ENCODE peak calls at places on chromosomes 16 and 17, in six cellular contexts. X is prostate gland, Y is psoas muscle, T is ascending aorta, Q is fibroblast of pulmonary artery, F is MM.1S. B is an unnamed sample.

GRCh38 chr16:85978976-85979375 is 80.0 kb downstream of the IRF8 start:
- DNase-seq in X (no peak), F (no peak), T (no peak), Y (no peak), Q (no peak), B (no peak)

GRCh38 chr17:9670596-9670995 is 25.3 kb downstream of the USP43 start:
- DNase-seq in T (no peak), F (no peak), X (no peak), Q (no peak), Y (no peak), B (no peak)

GRCh38 chr16:8736123-8736680 is 61.2 kb downstream of the TMEM186 start:
- DNase-seq in F (no peak), X (no peak), T (no peak), Y (no peak), Q (no peak), B (no peak)

GRCh38 chr16:70749681-70750601 is 51.0 kb downstream of the VAC14 start:
- DNase-seq in T (no peak), X (no peak), F (no peak), Y (no peak), Q (no peak), B (no peak)

GRCh38 chr17:19418312-19418992 is 7.4 kb downstream of the RNF112 start:
- DNase-seq in Y (no peak), Q (peak; percentile 58), T (no peak), X (no peak), F (peak; percentile 16), B (no peak)

GRCh38 chr17:78173025-78173715 is 4.8 kb downstream of the SYNGR2 start:
- DNase-seq in X (no peak), F (peak; percentile 94), Q (no peak), T (no peak), Y (no peak), B (no peak)

GRCh38 chr17:49224198-49224996 is 6.2 kb downstream of the PHOSPHO1 start:
- DNase-seq in Y (peak; percentile 62), X (peak; percentile 10), Q (no peak), F (peak; percentile 9), T (no peak), B (no peak)

GRCh38 chr17:8357910-8358309 is 18.3 kb downstream of the ODF4 start:
- DNase-seq in Q (no peak), Y (no peak), T (no peak), F (no peak), X (no peak), B (no peak)

GRCh38 chr16:57484515-57485005 is 1.7 kb downstream of the DOK4 start:
- DNase-seq in F (no peak), T (no peak), X (no peak), Q (no peak), Y (no peak), B (no peak)

GRCh38 chr16:88922114-88922825 is 54.7 kb downstream of the CBFA2T3 start:
- DNase-seq in X (peak; percentile 80), T (no peak), Y (peak; percentile 88), Q (peak; percentile 66), F (no peak), B (no peak)

GRCh38 chr16:69595127-69596036 is 29.6 kb downstream of the NFAT5 start:
- DNase-seq in T (no peak), F (no peak), Y (no peak), Q (peak; percentile 73), X (no peak), B (no peak)

GRCh38 chr17:82560802-82561428 is 41.4 kb downstream of the FOXK2 start:
- DNase-seq in F (no peak), X (no peak), Y (no peak), T (no peak), Q (no peak), B (no peak)

GRCh38 chr17:4247361-4247980 is 16.3 kb downstream of the ANKFY1 start:
- DNase-seq in Y (no peak), X (no peak), F (no peak), Q (no peak), T (no peak), B (no peak)

GRCh38 chr16:73878616-73879015 is 418.0 kb upstream of the PSMD7 start:
- DNase-seq in Q (peak; percentile 85), F (peak; percentile 24), T (no peak), X (peak; percentile 10), Y (no peak), B (peak; percentile 29)

GRCh38 chr16:86567701-86568571 is 1.3 kb downstream of the FOXC2 start:
- DNase-seq in T (no peak), Y (no peak), X (no peak), F (no peak), Q (peak; percentile 61), B (no peak)

GRCh38 chr17:32558997-32559650 is 72.3 kb downstream of the CDK5R1 start:
- DNase-seq in Q (no peak), X (no peak), F (peak; percentile 75), T (no peak), Y (no peak), B (no peak)

GRCh38 chr17:73343168-73343634 is 31.4 kb upstream of the CDC42EP4 start:
- DNase-seq in X (no peak), F (no peak), Y (peak; percentile 78), T (no peak), Q (peak; percentile 89), B (no peak)

GRCh38 chr17:73342549-73343167 is 30.9 kb upstream of the CDC42EP4 start:
- DNase-seq in F (no peak), Q (peak; percentile 74), X (no peak), Y (no peak), T (no peak), B (no peak)

GRCh38 chr17:73341350-73342056 is 29.7 kb upstream of the CDC42EP4 start:
- DNase-seq in X (no peak), F (no peak), T (no peak), Y (no peak), Q (no peak), B (no peak)

GRCh38 chr17:73343739-73344454 is 32.1 kb upstream of the CDC42EP4 start:
- DNase-seq in Y (no peak), X (no peak), T (no peak), F (no peak), Q (no peak), B (no peak)

DNA sequence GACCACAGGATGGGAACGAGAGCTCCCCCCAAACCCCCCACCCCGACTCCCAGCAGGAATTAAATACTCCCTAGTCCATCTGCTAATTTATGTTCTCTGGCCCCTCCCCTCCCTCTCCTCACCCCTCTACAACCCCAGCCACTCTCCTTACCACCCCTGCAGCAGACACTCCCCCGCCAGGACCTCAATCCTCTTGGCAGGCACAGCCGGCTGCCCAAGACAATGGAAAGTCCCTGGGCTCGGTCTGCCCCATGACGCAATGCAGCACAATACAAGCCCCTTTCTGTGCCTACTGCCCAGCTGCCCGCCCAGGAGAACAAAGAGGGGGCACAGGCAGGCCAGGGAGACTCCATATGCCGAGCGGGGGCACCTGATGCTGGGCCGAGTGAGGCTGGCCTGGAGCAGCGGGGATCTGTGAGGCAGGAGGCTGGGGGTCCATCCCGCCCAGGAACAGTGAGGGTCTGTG is 30.3 kb upstream of the CDC42EP4 start:
- DNase-seq in Y (no peak), T (peak; percentile 55), F (no peak), Q (peak; percentile 98), X (peak; percentile 64), B (peak; percentile 59)
- H3K4me3 ChIP-seq in Y (no peak overlapping the region), T (no peak overlapping the region), F (no peak overlapping the region), Q (no peak overlapping the region), X (no peak overlapping the region), B (no peak overlapping the region)

GRCh38 chr17:35023538-35023937 is 40.0 kb downstream of the RFFL start:
- DNase-seq in Q (peak; percentile 6), F (no peak), T (no peak), X (peak; percentile 33), Y (no peak), B (no peak)

GRCh38 chr17:35019386-35020179 is 39.3 kb downstream of the LIG3 start:
- DNase-seq in T (no peak), F (no peak), Y (no peak), X (no peak), Q (no peak), B (no peak)

GRCh38 chr17:35025541-35025940 is 38.0 kb downstream of the RFFL start:
- DNase-seq in Y (no peak), Q (no peak), X (no peak), T (no peak), F (no peak), B (no peak)

GRCh38 chr17:35021520-35022380 is 41.4 kb downstream of the LIG3 start:
- DNase-seq in T (no peak), F (no peak), Y (no peak), Q (no peak), X (no peak), B (no peak)

GRCh38 chr17:35022536-35023063 is 40.9 kb downstream of the RFFL start:
- DNase-seq in X (peak; percentile 83), Y (peak; percentile 79), T (peak; percentile 89), F (peak; percentile 89), Q (peak; percentile 93), B (peak; percentile 95)
- TF ChIP-seq CTCF in X (no peak), Y (no peak), T (peak; percentile 45), F (no peak), Q (peak; percentile 38), B (peak; percentile 51)

GRCh38 chr17:73308017-73308823 is 3.6 kb downstream of the CDC42EP4 start:
- DNase-seq in T (no peak), F (no peak), X (peak; percentile 95), Q (peak; percentile 98), Y (peak; percentile 80), B (peak; percentile 83)
- H3K4me3 ChIP-seq in T (peak overlapping the region; percentile 46), F (no peak overlapping the region), X (peak overlapping the region; percentile 38), Q (peak overlapping the region; percentile 97), Y (peak overlapping the region; percentile 85), B (peak overlapping the region; percentile 100)

GRCh38 chr16:1871974-1872635 is at the start of gene MEIOB:
- DNase-seq in Q (no peak), Y (peak; percentile 63), T (no peak), X (no peak), F (no peak), B (no peak)
- TF ChIP-seq CTCF in Q (no peak), Y (no peak), T (no peak), X (no peak), F (no peak), B (no peak)

DNA sequence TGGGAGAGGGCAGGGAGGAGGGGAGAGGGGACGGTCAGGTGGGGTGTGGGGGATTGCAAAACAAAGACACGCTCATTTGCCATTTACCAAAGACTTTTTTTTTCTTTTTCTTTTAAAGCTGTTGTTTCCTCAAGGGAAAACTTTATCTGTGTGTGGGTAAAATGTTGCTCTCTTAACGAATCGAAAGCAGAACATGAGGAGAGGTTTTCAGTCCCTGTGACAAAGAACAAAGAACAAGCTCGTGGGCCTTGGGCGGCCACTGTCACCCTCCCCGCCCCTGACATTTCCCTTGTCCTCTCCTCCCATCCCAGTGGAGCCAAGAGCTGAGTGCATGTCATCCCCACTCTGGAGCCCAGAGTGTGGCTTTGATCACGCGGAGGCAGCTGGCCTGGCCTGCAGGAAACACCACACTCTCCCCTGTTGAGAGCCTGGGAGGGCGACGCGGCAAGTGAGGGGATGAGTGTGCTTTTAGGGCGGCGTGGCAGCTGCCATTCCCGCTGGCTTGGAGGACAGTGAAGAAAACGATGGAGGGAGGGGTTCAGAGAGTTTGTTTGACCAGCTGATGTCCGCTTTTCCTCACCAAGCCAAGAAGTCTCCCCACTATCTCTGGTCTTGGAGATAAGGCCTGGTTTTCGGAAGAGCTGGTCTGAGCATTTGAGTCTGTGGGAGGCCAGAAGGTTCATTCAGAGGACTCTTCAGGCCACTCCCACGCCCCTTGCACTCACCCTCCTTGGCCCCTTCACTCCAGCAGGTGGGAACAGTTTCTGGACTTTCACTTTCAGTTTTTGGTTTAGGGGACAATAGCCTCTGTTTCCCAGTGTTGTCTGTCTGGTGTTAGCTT is 11.4 kb downstream of the CCR7 start:
- DNase-seq in F (no peak), Y (peak; percentile 83), Q (peak; percentile 78), T (no peak), X (no peak), B (no peak)
- H3K4me3 ChIP-seq in F (no peak overlapping the region), Y (peak overlapping the region; percentile 19), Q (no peak overlapping the region), T (no peak overlapping the region), X (no peak overlapping the region), B (no peak overlapping the region)